ENCODE peak calls at places on chromosomes 5 and 9, in ten cellular contexts. F, U, R, W, J, M, Z, E, A and P are unnamed samples.

GRCh38 chr9:18543406-18543965 is 69.5 kb downstream of the ADAMTSL1 start:
- DNase-seq in F (peak), U (no peak), R (peak), W (no peak), J (no peak), M (peak), Z (no peak), E (no peak), A (peak), P (no peak)

GRCh38 chr5:142669479-142669878 is 16.4 kb downstream of the FGF1 start:
- DNase-seq in F (no peak), U (no peak), R (no peak), W (no peak), J (no peak), M (no peak), Z (no peak), E (no peak), A (no peak), P (no peak)

GRCh38 chr9:69452110-69452780 is 127.2 kb downstream of the ENTREP1 start:
- DNase-seq in F (no peak), U (no peak), R (no peak), W (no peak), J (no peak), M (no peak), Z (no peak), E (no peak), A (no peak), P (no peak)

GRCh38 chr5:89436464-89436863 is 553.5 kb upstream of the MEF2C start:
- DNase-seq in F (no peak), U (no peak), R (no peak), W (no peak), J (no peak), M (no peak), Z (no peak), E (no peak), A (no peak), P (no peak)

GRCh38 chr5:94240616-94241287 is 377.7 kb downstream of the KIAA0825 start:
- DNase-seq in F (peak), U (no peak), R (no peak), W (no peak), J (no peak), M (peak), Z (no peak), E (no peak), A (peak), P (no peak)

GRCh38 chr5:53917095-53917494 is 356.7 kb downstream of the NDUFS4 start:
- DNase-seq in F (no peak), U (no peak), R (peak), W (no peak), J (no peak), M (no peak), Z (no peak), E (no peak), A (peak), P (no peak)

GRCh38 chr9:129023036-129023907 is 4.9 kb downstream of the SH3GLB2 start:
- DNase-seq in F (peak), U (no peak), R (peak), W (no peak), J (no peak), M (peak), Z (no peak), E (no peak), A (peak), P (no peak)

GRCh38 chr9:132773093-132773492 is 102.8 kb downstream of the GTF3C4 start:
- DNase-seq in F (no peak), U (no peak), R (no peak), W (no peak), J (no peak), M (no peak), Z (no peak), E (no peak), A (no peak), P (no peak)

GRCh38 chr9:85941617-85941930 is 628 bp downstream of the NAA35 start:
- DNase-seq in F (no peak), U (no peak), R (no peak), W (peak), J (no peak), M (no peak), Z (no peak), E (no peak), A (no peak), P (no peak)

GRCh38 chr5:88544131-88544530 is 275.5 kb upstream of the TMEM161B start:
- DNase-seq in F (no peak), U (no peak), R (no peak), W (no peak), J (no peak), M (no peak), Z (no peak), E (no peak), A (no peak), P (no peak)

GRCh38 chr9:118577121-118577520 is 792.1 kb downstream of the BRINP1 start:
- DNase-seq in F (no peak), U (no peak), R (peak), W (no peak), J (no peak), M (peak), Z (no peak), E (no peak), A (peak), P (no peak)

GRCh38 chr9:98545041-98545440 is 163.7 kb downstream of the GABBR2 start:
- DNase-seq in F (no peak), U (no peak), R (no peak), W (no peak), J (no peak), M (no peak), Z (no peak), E (no peak), A (no peak), P (no peak)

GRCh38 chr5:103356344-103357091 is 98.0 kb downstream of the MACIR start:
- DNase-seq in F (no peak), U (no peak), R (no peak), W (no peak), J (no peak), M (no peak), Z (no peak), E (no peak), A (no peak), P (no peak)

GRCh38 chr5:129361441-129362025 is 98.6 kb upstream of the ADAMTS19 start:
- DNase-seq in F (no peak), U (no peak), R (peak), W (no peak), J (no peak), M (peak), Z (no peak), E (no peak), A (peak), P (no peak)

GRCh38 chr9:8205580-8205979 is 406.0 kb upstream of the DMAC1 start:
- DNase-seq in F (no peak), U (no peak), R (no peak), W (no peak), J (no peak), M (no peak), Z (no peak), E (no peak), A (no peak), P (no peak)

GRCh38 chr9:38362912-38363588 is 29.5 kb upstream of the ALDH1B1 start:
- DNase-seq in F (peak), U (peak), R (peak), W (peak), J (no peak), M (peak), Z (no peak), E (peak), A (peak), P (no peak)

GRCh38 chr9:13127164-13127563 is 152.3 kb downstream of the MPDZ start:
- DNase-seq in F (no peak), U (no peak), R (no peak), W (no peak), J (no peak), M (peak), Z (no peak), E (no peak), A (no peak), P (no peak)

GRCh38 chr5:5979761-5980570 is 398.4 kb downstream of the MED10 start:
- DNase-seq in F (no peak), U (no peak), R (no peak), W (no peak), J (no peak), M (no peak), Z (no peak), E (no peak), A (no peak), P (no peak)

GRCh38 chr9:136994885-136995224 is 1.5 kb downstream of the CLIC3 start:
- DNase-seq in F (no peak), U (no peak), R (no peak), W (no peak), J (no peak), M (no peak), Z (no peak), E (no peak), A (no peak), P (no peak)

GRCh38 chr9:126326228-126327015 is at the start of gene MVB12B:
- DNase-seq in F (no peak), U (peak), R (peak), W (peak), J (peak), M (peak), Z (peak), E (peak), A (peak), P (peak)